ENCODE peak calls at places on chromosomes 16 and 17, in nine cellular contexts. H is thyroid gland, K is gastrocnemius medialis, I is ovary, B is heart left ventricle, U is GM12878, Z is H54, D is HCT116, O is Peyer's patch. F is an unnamed sample.

GRCh38 chr17:4515501-4515900 is 16.8 kb downstream of the SPNS2 start:
- DNase-seq in H (peak), K (no peak), I (no peak), B (no peak), U (no peak), Z (no peak), D (no peak), O (no peak), F (no peak)

GRCh38 chr17:55275894-55276804 is 11.4 kb downstream of the HLF start:
- DNase-seq in H (peak), K (peak), I (no peak), B (peak), U (no peak), Z (peak), D (no peak), O (no peak), F (no peak)

GRCh38 chr16:79839851-79840321 is 239.3 kb upstream of the MAF start:
- DNase-seq in H (no peak), K (no peak), I (peak), B (no peak), U (no peak), Z (no peak), D (no peak), O (no peak), F (no peak)

GRCh38 chr17:29567362-29568330 is 809 bp upstream of the ABHD15 start:
- DNase-seq in H (peak), K (peak), I (peak), B (peak), U (no peak), Z (peak), D (peak), O (peak), F (peak)

GRCh38 chr17:36048061-36048460 is 16.0 kb upstream of the CCL18 start:
- DNase-seq in H (no peak), K (no peak), I (no peak), B (no peak), U (no peak), Z (no peak), D (no peak), O (no peak), F (no peak)

GRCh38 chr17:27296427-27296979 is 2.6 kb downstream of the WSB1 start:
- DNase-seq in H (no peak), K (no peak), I (no peak), B (no peak), U (no peak), Z (no peak), D (no peak), O (no peak), F (no peak)

GRCh38 chr16:12406840-12407690 is 396.6 kb downstream of the CPPED1 start:
- DNase-seq in H (no peak), K (no peak), I (no peak), B (no peak), U (no peak), Z (peak), D (no peak), O (no peak), F (no peak)

GRCh38 chr16:19439483-19439882 is 21.8 kb downstream of the TMC5 start:
- DNase-seq in H (no peak), K (no peak), I (no peak), B (no peak), U (no peak), Z (no peak), D (no peak), O (no peak), F (no peak)

GRCh38 chr16:16033208-16033717 is 83.8 kb downstream of the ABCC1 start:
- DNase-seq in H (no peak), K (no peak), I (no peak), B (no peak), U (no peak), Z (no peak), D (no peak), O (peak), F (no peak)

GRCh38 chr17:61345825-61346628 is 53.6 kb upstream of the TBX2 start:
- DNase-seq in H (no peak), K (no peak), I (no peak), B (no peak), U (no peak), Z (no peak), D (no peak), O (no peak), F (no peak)

GRCh38 chr17:74458835-74459234 is 7.6 kb upstream of the CD300A start:
- DNase-seq in H (no peak), K (no peak), I (no peak), B (no peak), U (no peak), Z (no peak), D (no peak), O (no peak), F (no peak)

GRCh38 chr17:36074365-36074764 is 10.3 kb downstream of the CCL18 start:
- DNase-seq in H (no peak), K (no peak), I (no peak), B (no peak), U (peak), Z (no peak), D (no peak), O (no peak), F (no peak)

GRCh38 chr16:2037115-2037514 is 10.4 kb downstream of the NHERF2 start:
- DNase-seq in H (no peak), K (no peak), I (no peak), B (no peak), U (no peak), Z (no peak), D (no peak), O (no peak), F (no peak)

GRCh38 chr16:19757762-19758595 is 39.9 kb downstream of the IQCK start:
- DNase-seq in H (no peak), K (no peak), I (no peak), B (no peak), U (no peak), Z (no peak), D (no peak), O (no peak), F (no peak)

GRCh38 chr17:43667506-43668438 is 6.0 kb upstream of the MEOX1 start:
- DNase-seq in H (no peak), K (no peak), I (no peak), B (no peak), U (no peak), Z (no peak), D (no peak), O (no peak), F (no peak)

GRCh38 chr17:67258836-67259468 is 14.0 kb upstream of the HELZ start:
- DNase-seq in H (no peak), K (no peak), I (no peak), B (no peak), U (no peak), Z (no peak), D (no peak), O (peak), F (peak)

GRCh38 chr16:3175157-3176153 is 12.5 kb upstream of the OR1F1 start:
- DNase-seq in H (no peak), K (no peak), I (no peak), B (no peak), U (no peak), Z (peak), D (peak), O (no peak), F (no peak)

GRCh38 chr16:4677390-4677789 is 16.0 kb upstream of the NUDT16L1 start:
- DNase-seq in H (peak), K (peak), I (no peak), B (peak), U (no peak), Z (no peak), D (no peak), O (no peak), F (no peak)

GRCh38 chr17:57902800-57903759 is 52.1 kb downstream of the CUEDC1 start:
- DNase-seq in H (peak), K (peak), I (no peak), B (peak), U (peak), Z (peak), D (peak), O (peak), F (peak)

GRCh38 chr16:65534121-65534528 is 412.3 kb upstream of the CDH11 start:
- DNase-seq in H (no peak), K (no peak), I (no peak), B (no peak), U (no peak), Z (no peak), D (no peak), O (no peak), F (no peak)

GRCh38 chr17:43169561-43170139 is 1.4 kb upstream of the NBR1 start:
- DNase-seq in H (no peak), K (peak), I (peak), B (no peak), U (no peak), Z (peak), D (no peak), O (peak), F (peak)

GRCh38 chr17:65848751-65849150 is 287.3 kb upstream of the AXIN2 start:
- DNase-seq in H (no peak), K (no peak), I (no peak), B (no peak), U (no peak), Z (no peak), D (no peak), O (no peak), F (no peak)

GRCh38 chr16:49530396-49530795 is 156.8 kb downstream of the C16orf78 start:
- DNase-seq in H (no peak), K (no peak), I (no peak), B (no peak), U (no peak), Z (no peak), D (no peak), O (no peak), F (no peak)

GRCh38 chr17:17001874-17002520 is 30.1 kb upstream of the TNFRSF13B start:
- DNase-seq in H (peak), K (peak), I (peak), B (peak), U (no peak), Z (peak), D (peak), O (peak), F (peak)

GRCh38 chr17:82858376-82859126 is 18.7 kb upstream of the ZNF750 start:
- DNase-seq in H (peak), K (no peak), I (no peak), B (no peak), U (no peak), Z (no peak), D (no peak), O (no peak), F (no peak)

GRCh38 chr16:73066927-73067670 is 19.2 kb upstream of the ZFHX3 start:
- DNase-seq in H (peak), K (no peak), I (no peak), B (peak), U (no peak), Z (no peak), D (no peak), O (no peak), F (peak)

GRCh38 chr16:49698931-49699715 is 156.8 kb downstream of the ZNF423 start:
- DNase-seq in H (peak), K (peak), I (peak), B (peak), U (no peak), Z (no peak), D (no peak), O (no peak), F (no peak)

GRCh38 chr17:21532763-21533385 is 156.7 kb downstream of the KCNJ12 start:
- DNase-seq in H (no peak), K (no peak), I (no peak), B (no peak), U (no peak), Z (no peak), D (no peak), O (no peak), F (no peak)

GRCh38 chr17:33390479-33391027 is 97.5 kb upstream of the ASIC2 start:
- DNase-seq in H (no peak), K (no peak), I (no peak), B (no peak), U (no peak), Z (no peak), D (no peak), O (no peak), F (no peak)

GRCh38 chr16:22665048-22665797 is 148.7 kb upstream of the HS3ST2 start:
- DNase-seq in H (no peak), K (no peak), I (no peak), B (no peak), U (no peak), Z (no peak), D (no peak), O (no peak), F (no peak)

GRCh38 chr16:27446721-27447120 is 44.7 kb downstream of the IL21R start:
- DNase-seq in H (no peak), K (no peak), I (no peak), B (no peak), U (no peak), Z (no peak), D (no peak), O (peak), F (peak)
- TF ChIP-seq POLR2A in H (no peak), K (no peak), I (no peak), B (no peak), U (peak), Z (no peak), D (no peak), O (no peak), F (no peak)

GRCh38 chr16:67393111-67393789 is at the start of gene TPPP3:
- DNase-seq in H (peak), K (peak), I (peak), B (peak), U (no peak), Z (no peak), D (no peak), O (peak), F (peak)
- TF ChIP-seq POLR2A in H (no peak), K (peak), I (peak), B (no peak), U (no peak), Z (no peak), D (no peak), O (no peak), F (peak)

GRCh38 chr17:81509048-81509686 is 3.4 kb downstream of the ACTG1 start:
- DNase-seq in H (no peak), K (no peak), I (no peak), B (no peak), U (no peak), Z (no peak), D (no peak), O (no peak), F (peak)
- TF ChIP-seq POLR2A in H (no peak), K (no peak), I (no peak), B (no peak), U (peak), Z (peak), D (no peak), O (peak), F (peak)

GRCh38 chr16:5916711-5917191 is 819.2 kb upstream of the EEF2KMT start:
- DNase-seq in H (no peak), K (no peak), I (no peak), B (no peak), U (no peak), Z (no peak), D (no peak), O (no peak), F (peak)

GRCh38 chr16:5918553-5919127 is 821.0 kb upstream of the EEF2KMT start:
- DNase-seq in H (no peak), K (no peak), I (no peak), B (no peak), U (no peak), Z (no peak), D (no peak), O (no peak), F (peak)

GRCh38 chr16:5917436-5917835 is 819.8 kb upstream of the EEF2KMT start:
- DNase-seq in H (no peak), K (no peak), I (no peak), B (no peak), U (no peak), Z (no peak), D (no peak), O (no peak), F (peak)
- TF ChIP-seq POLR2A in H (no peak), K (no peak), I (no peak), B (no peak), U (no peak), Z (no peak), D (no peak), O (no peak), F (no peak)

GRCh38 chr17:30600062-30600829 is 123.0 kb downstream of the GOSR1 start:
- DNase-seq in H (peak), K (peak), I (peak), B (peak), U (peak), Z (peak), D (peak), O (peak), F (peak)

GRCh38 chr17:30600830-30601494 is 123.8 kb downstream of the GOSR1 start:
- DNase-seq in H (peak), K (no peak), I (peak), B (no peak), U (no peak), Z (peak), D (no peak), O (no peak), F (peak)

GRCh38 chr17:30599424-30600061 is 122.3 kb downstream of the GOSR1 start:
- DNase-seq in H (peak), K (no peak), I (no peak), B (no peak), U (peak), Z (no peak), D (no peak), O (peak), F (peak)

GRCh38 chr17:30594223-30594952 is 117.2 kb downstream of the GOSR1 start:
- DNase-seq in H (peak), K (no peak), I (no peak), B (no peak), U (no peak), Z (no peak), D (no peak), O (no peak), F (no peak)

GRCh38 chr17:30597776-30598288 is 120.6 kb downstream of the GOSR1 start:
- DNase-seq in H (no peak), K (no peak), I (no peak), B (no peak), U (no peak), Z (no peak), D (no peak), O (no peak), F (no peak)
- TF ChIP-seq POLR2A in H (no peak), K (no peak), I (no peak), B (no peak), U (no peak), Z (no peak), D (no peak), O (no peak), F (no peak)

GRCh38 chr17:12665263-12666210 is at the start of gene MYOCD:
- DNase-seq in H (peak), K (no peak), I (peak), B (peak), U (no peak), Z (no peak), D (no peak), O (no peak), F (peak)
- TF ChIP-seq POLR2A in H (no peak), K (peak), I (no peak), B (peak), U (no peak), Z (no peak), D (no peak), O (no peak), F (peak)

GRCh38 chr16:84599528-84600202 is 18.2 kb downstream of the COTL1 start:
- DNase-seq in H (peak), K (peak), I (peak), B (peak), U (no peak), Z (peak), D (no peak), O (peak), F (peak)
- TF ChIP-seq POLR2A in H (no peak), K (no peak), I (no peak), B (no peak), U (peak), Z (no peak), D (no peak), O (no peak), F (peak)

F was measured in transverse colon.